ENCODE peak calls at places on chromosome 3, in ten cellular contexts. V is K562; Z is A172; N is effector memory CD4-positive, alpha-beta T cell; L is fibroblast of lung; E is foreskin fibroblast; Y is GM03348; M is omental fat pad; I is stromal cell of bone marrow; O is Kasumi-1. K is an unnamed sample.

GRCh38 chr3:192212335-192212734 is 515.0 kb downstream of the FGF12 start:
- DNase-seq in E (no peak), Y (no peak), Z (no peak), L (no peak), N (no peak), I (no peak), O (peak; percentile 10), V (no peak), M (no peak), K (no peak)

GRCh38 chr3:48845170-48845569 is 2.5 kb downstream of the PRKAR2A start:
- DNase-seq in M (no peak), I (no peak), Y (peak; percentile 48), Z (peak; percentile 22), L (peak; percentile 31), O (no peak), N (no peak), V (peak; percentile 39), E (no peak), K (no peak)

GRCh38 chr3:77038468-77038927 is 1.4 kb upstream of the ROBO2 start:
- DNase-seq in O (peak; percentile 94), Z (peak; percentile 66), Y (peak; percentile 79), M (peak; percentile 39), L (peak; percentile 78), N (no peak), I (peak; percentile 59), E (peak; percentile 94), V (peak; percentile 52), K (peak; percentile 65)

GRCh38 chr3:98817546-98817945 is 54.4 kb downstream of the ST3GAL6 start:
- DNase-seq in M (no peak), L (peak; percentile 45), Z (peak; percentile 73), N (no peak), I (peak; percentile 31), O (peak; percentile 76), E (no peak), Y (peak; percentile 70), V (peak; percentile 41), K (peak; percentile 34)

GRCh38 chr3:138440137-138440536 is 5.7 kb downstream of the ESYT3 start:
- DNase-seq in Y (peak; percentile 45), L (peak; percentile 64), N (no peak), M (no peak), I (no peak), E (no peak), V (no peak), Z (peak; percentile 28), O (peak; percentile 32), K (no peak)

GRCh38 chr3:155367510-155367909 is 74.0 kb upstream of the STRIT1 start:
- DNase-seq in Z (no peak), N (no peak), L (no peak), O (no peak), Y (no peak), M (no peak), E (no peak), I (no peak), V (no peak), K (no peak)

GRCh38 chr3:99544819-99545281 is 93.5 kb upstream of the COL8A1 start:
- DNase-seq in N (no peak), Z (peak; percentile 88), I (no peak), Y (peak; percentile 31), O (no peak), M (no peak), L (peak; percentile 73), E (peak; percentile 70), V (no peak), K (no peak)

GRCh38 chr3:87082806-87083440 is 92.0 kb upstream of the VGLL3 start:
- DNase-seq in N (no peak), O (peak; percentile 86), L (peak; percentile 54), Z (peak; percentile 57), E (peak; percentile 85), V (peak; percentile 16), I (peak; percentile 52), M (no peak), Y (peak; percentile 68), K (peak; percentile 34)

GRCh38 chr3:113287818-113288648 is 76.7 kb downstream of the BOC start:
- DNase-seq in Y (peak; percentile 72), M (peak; percentile 73), I (peak; percentile 40), V (peak; percentile 47), E (peak; percentile 84), N (no peak), L (peak; percentile 51), Z (peak; percentile 71), O (peak; percentile 88), K (peak; percentile 39)

GRCh38 chr3:112109313-112109712 is 23.1 kb downstream of the C3orf52 start:
- DNase-seq in Y (no peak), V (no peak), M (no peak), I (no peak), E (no peak), N (no peak), L (no peak), Z (no peak), O (no peak), K (no peak)

GRCh38 chr3:171691485-171691884 is 118.8 kb downstream of the PLD1 start:
- DNase-seq in V (no peak), N (no peak), O (no peak), Z (no peak), Y (no peak), E (no peak), I (no peak), L (no peak), M (no peak), K (no peak)

GRCh38 chr3:55488398-55489055 is 1.4 kb upstream of the WNT5A start:
- DNase-seq in I (peak; percentile 79), M (no peak), Z (peak; percentile 66), E (peak; percentile 90), L (peak; percentile 86), Y (peak; percentile 94), N (no peak), V (peak; percentile 15), O (no peak), K (peak; percentile 77)

GRCh38 chr3:111568355-111568754 is 26.4 kb downstream of the CD96 start:
- DNase-seq in O (no peak), I (no peak), N (no peak), Y (no peak), E (no peak), V (no peak), Z (no peak), M (no peak), L (no peak), K (no peak)

GRCh38 chr3:195250473-195251251 is 20.3 kb downstream of the XXYLT1 start:
- DNase-seq in Y (no peak), L (no peak), I (no peak), N (no peak), O (no peak), M (no peak), Z (no peak), V (no peak), E (peak; percentile 81), K (no peak)

GRCh38 chr3:13874891-13875290 is 5.0 kb downstream of the WNT7A start:
- DNase-seq in L (no peak), E (no peak), Y (no peak), I (no peak), N (no peak), M (no peak), O (no peak), V (no peak), Z (no peak), K (no peak)

GRCh38 chr3:97353176-97353575 is 411.4 kb upstream of the ARL6 start:
- DNase-seq in O (no peak), M (no peak), I (no peak), L (no peak), Y (no peak), N (no peak), V (no peak), Z (no peak), E (no peak), K (no peak)

GRCh38 chr3:125381743-125382142 is 6.6 kb upstream of the ZNF148 start:
- DNase-seq in N (no peak), Z (peak; percentile 75), O (no peak), I (no peak), V (no peak), M (no peak), L (peak; percentile 63), E (peak; percentile 72), Y (peak; percentile 59), K (no peak)

GRCh38 chr3:195873971-195874370 is 34.4 kb downstream of the TNK2 start:
- DNase-seq in N (no peak), L (peak; percentile 49), O (no peak), M (no peak), V (no peak), E (peak; percentile 46), Z (peak; percentile 35), Y (no peak), I (no peak), K (no peak)

GRCh38 chr3:185534511-185534910 is 17.9 kb downstream of the LIPH start:
- DNase-seq in O (no peak), L (peak; percentile 63), M (no peak), E (peak; percentile 58), V (no peak), Z (no peak), N (no peak), I (no peak), Y (no peak), K (no peak)

GRCh38 chr3:134487406-134487805 is 1.5 kb downstream of the CEP63 start:
- DNase-seq in E (peak; percentile 14), M (no peak), L (no peak), O (peak; percentile 45), Y (no peak), N (no peak), V (no peak), Z (no peak), I (no peak), K (no peak)

GRCh38 chr3:182739619-182740018 is 53.7 kb upstream of the ATP11B start:
- DNase-seq in V (peak; percentile 57), O (no peak), M (no peak), N (no peak), I (peak; percentile 17), Y (peak; percentile 26), E (peak; percentile 44), Z (no peak), L (peak; percentile 50), K (no peak)